ENCODE peak calls at places on chromosomes 2 and 18, in six cellular contexts. One of them, this sample, is unnamed. For H3K4me1 and H3K36me3, the result is how much of the 10 kb centered on the place peaks cover.

GRCh38 chr2:234420406-234420805 is 76.5 kb downstream of the ARL4C start:
- DNase-seq in Peyer's patch: peak
- DNase-seq in body of pancreas: no peak
- DNase-seq in BE2C: no peak
- DNase-seq in stomach: no peak
- DNase-seq in fibroblast of lung: peak
- DNase-seq in this sample: no peak

GRCh38 chr2:23686405-23687029 is 240.4 kb downstream of the ATAD2B start:
- DNase-seq in Peyer's patch: no peak
- DNase-seq in fibroblast of lung: no peak
- DNase-seq in BE2C: no peak
- DNase-seq in stomach: no peak
- DNase-seq in body of pancreas: no peak
- DNase-seq in this sample: no peak

GRCh38 chr2:38474833-38475566 is 97.9 kb upstream of the ATL2 start:
- DNase-seq in BE2C: no peak
- DNase-seq in Peyer's patch: no peak
- DNase-seq in fibroblast of lung: no peak
- DNase-seq in stomach: no peak
- DNase-seq in body of pancreas: no peak
- DNase-seq in this sample: no peak

GRCh38 chr2:171541202-171541884 is 19.1 kb downstream of the CYBRD1 start:
- DNase-seq in BE2C: no peak
- DNase-seq in Peyer's patch: no peak
- DNase-seq in body of pancreas: no peak
- DNase-seq in stomach: no peak
- DNase-seq in fibroblast of lung: no peak
- DNase-seq in this sample: no peak

GRCh38 chr2:11344956-11345671 is 678 bp upstream of the ROCK2 start:
- DNase-seq in Peyer's patch: peak
- DNase-seq in stomach: peak
- DNase-seq in BE2C: peak
- DNase-seq in fibroblast of lung: peak
- DNase-seq in body of pancreas: peak
- DNase-seq in this sample: peak

GRCh38 chr2:201956361-201956760 is 77.3 kb upstream of the FZD7 start:
- DNase-seq in body of pancreas: no peak
- DNase-seq in BE2C: no peak
- DNase-seq in fibroblast of lung: no peak
- DNase-seq in stomach: no peak
- DNase-seq in Peyer's patch: no peak
- DNase-seq in this sample: no peak

GRCh38 chr18:6731197-6731596 is 1.7 kb downstream of the ARHGAP28 start:
- DNase-seq in Peyer's patch: no peak
- DNase-seq in BE2C: no peak
- DNase-seq in stomach: no peak
- DNase-seq in fibroblast of lung: peak
- DNase-seq in body of pancreas: peak
- DNase-seq in this sample: no peak

GRCh38 chr2:128458438-128458837 is 139.8 kb upstream of the HS6ST1 start:
- DNase-seq in Peyer's patch: no peak
- DNase-seq in stomach: no peak
- DNase-seq in fibroblast of lung: peak
- DNase-seq in BE2C: no peak
- DNase-seq in body of pancreas: no peak
- DNase-seq in this sample: no peak

GRCh38 chr2:42385225-42385624 is 24.2 kb upstream of the COX7A2L start:
- DNase-seq in fibroblast of lung: no peak
- DNase-seq in BE2C: peak
- DNase-seq in Peyer's patch: no peak
- DNase-seq in body of pancreas: peak
- DNase-seq in stomach: no peak
- DNase-seq in this sample: peak

GRCh38 chr2:188314314-188315054 is 22.8 kb downstream of the GULP1 start:
- DNase-seq in body of pancreas: no peak
- DNase-seq in Peyer's patch: no peak
- DNase-seq in fibroblast of lung: no peak
- DNase-seq in stomach: no peak
- DNase-seq in BE2C: peak
- DNase-seq in this sample: no peak

GRCh38 chr18:3062798-3063563 is 50.0 kb upstream of the LPIN2 start:
- DNase-seq in body of pancreas: peak
- DNase-seq in fibroblast of lung: peak
- DNase-seq in Peyer's patch: peak
- DNase-seq in stomach: peak
- DNase-seq in BE2C: peak
- DNase-seq in this sample: peak
- H3K4me3 ChIP-seq in body of pancreas: no peak
- H3K4me3 ChIP-seq in fibroblast of lung: no peak
- H3K4me3 ChIP-seq in Peyer's patch: no peak
- H3K4me3 ChIP-seq in stomach: peak
- H3K4me3 ChIP-seq in BE2C: no peak
- H3K4me3 ChIP-seq in this sample: no peak

DNA sequence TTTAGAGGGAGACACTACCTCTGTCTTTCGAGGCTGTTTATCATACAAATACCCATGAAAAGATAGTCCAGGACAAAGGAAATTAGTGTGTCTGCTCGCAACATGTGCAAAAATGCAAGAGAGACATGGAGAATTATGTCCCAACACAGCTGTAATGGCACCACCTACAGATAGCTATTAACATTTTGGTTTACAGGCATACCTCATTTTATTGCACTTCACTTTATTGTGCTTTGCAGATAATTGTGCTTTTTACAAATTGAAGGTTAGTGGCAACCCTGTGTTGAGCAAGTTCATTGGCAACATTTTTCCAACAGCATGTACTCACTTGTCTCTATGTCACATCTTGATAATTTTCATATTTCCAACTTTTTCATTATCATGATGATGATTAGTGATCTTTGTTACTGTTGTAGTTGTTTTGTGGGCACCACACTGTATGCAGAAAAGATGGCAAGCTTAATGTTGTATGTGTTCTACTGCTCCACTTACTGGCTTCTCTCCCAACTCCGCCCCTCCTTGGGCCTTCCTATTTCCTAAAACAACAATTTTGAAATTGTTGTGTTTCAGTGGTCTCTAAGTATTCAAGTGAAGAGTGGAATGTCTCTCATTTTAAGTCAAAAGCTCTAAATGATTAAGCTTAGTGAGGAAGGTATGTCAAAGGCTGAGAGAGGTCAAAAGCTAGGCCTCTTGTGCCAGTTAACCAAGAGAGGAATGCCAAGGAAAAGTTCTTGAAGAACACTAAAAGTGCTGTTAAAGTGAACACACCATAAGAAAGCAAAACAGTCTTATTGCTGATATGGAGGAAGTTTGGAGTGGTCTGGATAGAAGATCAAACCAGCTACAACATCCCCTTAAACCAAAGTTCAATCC is 52.0 kb downstream of the ANKRD12 start:
- DNase-seq in stomach: no peak
- DNase-seq in body of pancreas: no peak
- DNase-seq in BE2C: no peak
- DNase-seq in Peyer's patch: no peak
- DNase-seq in fibroblast of lung: no peak
- DNase-seq in this sample: no peak
- H3K4me1 ChIP-seq in stomach: under half
- H3K4me1 ChIP-seq in body of pancreas: under half
- H3K4me1 ChIP-seq in BE2C: under half
- H3K4me1 ChIP-seq in Peyer's patch: under half
- H3K4me1 ChIP-seq in fibroblast of lung: under half
- H3K4me1 ChIP-seq in this sample: under half

GRCh38 chr2:74100254-74101216 is 47.2 kb downstream of the BOLA3 start:
- DNase-seq in stomach: no peak
- DNase-seq in BE2C: no peak
- DNase-seq in body of pancreas: no peak
- DNase-seq in Peyer's patch: no peak
- DNase-seq in fibroblast of lung: no peak
- DNase-seq in this sample: no peak
- H3K36me3 ChIP-seq in stomach: half or more
- H3K36me3 ChIP-seq in BE2C: under half
- H3K36me3 ChIP-seq in body of pancreas: under half
- H3K36me3 ChIP-seq in Peyer's patch: under half
- H3K36me3 ChIP-seq in fibroblast of lung: under half
- H3K36me3 ChIP-seq in this sample: under half

GRCh38 chr2:3403587-3404334 is 24.3 kb downstream of the TRAPPC12 start:
- DNase-seq in BE2C: no peak
- DNase-seq in stomach: no peak
- DNase-seq in fibroblast of lung: no peak
- DNase-seq in body of pancreas: no peak
- DNase-seq in Peyer's patch: no peak
- DNase-seq in this sample: no peak
- H3K4me3 ChIP-seq in BE2C: no peak
- H3K4me3 ChIP-seq in stomach: no peak
- H3K4me3 ChIP-seq in fibroblast of lung: no peak
- H3K4me3 ChIP-seq in body of pancreas: no peak
- H3K4me3 ChIP-seq in Peyer's patch: no peak
- H3K4me3 ChIP-seq in this sample: no peak

GRCh38 chr18:8615397-8616025 is 6.3 kb downstream of the RAB12 start:
- DNase-seq in stomach: no peak
- DNase-seq in fibroblast of lung: peak
- DNase-seq in body of pancreas: no peak
- DNase-seq in BE2C: peak
- DNase-seq in Peyer's patch: no peak
- DNase-seq in this sample: no peak
- H3K4me1 ChIP-seq in stomach: under half
- H3K4me1 ChIP-seq in fibroblast of lung: under half
- H3K4me1 ChIP-seq in body of pancreas: under half
- H3K4me1 ChIP-seq in BE2C: under half
- H3K4me1 ChIP-seq in Peyer's patch: under half
- H3K4me1 ChIP-seq in this sample: under half